ENCODE peak calls at places on chromosome 11, in four cellular contexts. One of them, this sample, is unnamed.

GRCh38 chr11:110529043-110529442 is 99.3 kb downstream of the FDX1 start:
- DNase-seq in neuronal stem cell: no peak
- DNase-seq in PC-3: peak; percentile 69
- DNase-seq in GM23338: peak; percentile 65
- DNase-seq in this sample: no peak

GRCh38 chr11:33622231-33622630 is 78.4 kb downstream of the C11orf91 start:
- DNase-seq in neuronal stem cell: no peak
- DNase-seq in PC-3: no peak
- DNase-seq in GM23338: no peak
- DNase-seq in this sample: no peak

GRCh38 chr11:83039566-83039965 is 32.1 kb downstream of the RAB30 start:
- DNase-seq in neuronal stem cell: no peak
- DNase-seq in PC-3: no peak
- DNase-seq in GM23338: no peak
- DNase-seq in this sample: no peak

GRCh38 chr11:127789887-127790286 is 789.3 kb upstream of the KIRREL3 start:
- DNase-seq in neuronal stem cell: peak; percentile 24
- DNase-seq in PC-3: peak; percentile 33
- DNase-seq in GM23338: peak; percentile 77
- DNase-seq in this sample: peak; percentile 25

GRCh38 chr11:117921456-117921855 is 7.7 kb downstream of the TMPRSS13 start:
- DNase-seq in neuronal stem cell: no peak
- DNase-seq in PC-3: no peak
- DNase-seq in GM23338: no peak
- DNase-seq in this sample: no peak

GRCh38 chr11:109435121-109435742 is 13.2 kb downstream of the C11orf87 start:
- DNase-seq in neuronal stem cell: no peak
- DNase-seq in PC-3: peak; percentile 76
- DNase-seq in GM23338: no peak
- DNase-seq in this sample: no peak

GRCh38 chr11:65420506-65421203 is 1.9 kb upstream of the NEAT1 start:
- DNase-seq in neuronal stem cell: no peak
- DNase-seq in PC-3: no peak
- DNase-seq in GM23338: no peak
- DNase-seq in this sample: no peak

GRCh38 chr11:2298131-2298794 is 3.5 kb downstream of the C11orf21 start:
- DNase-seq in neuronal stem cell: no peak
- DNase-seq in PC-3: no peak
- DNase-seq in GM23338: no peak
- DNase-seq in this sample: no peak

GRCh38 chr11:86184728-86185127 is 59.8 kb upstream of the EED start:
- DNase-seq in neuronal stem cell: no peak
- DNase-seq in PC-3: no peak
- DNase-seq in GM23338: no peak
- DNase-seq in this sample: no peak

GRCh38 chr11:119297938-119298337 is 19.0 kb downstream of the MCAM start:
- DNase-seq in neuronal stem cell: no peak
- DNase-seq in PC-3: no peak
- DNase-seq in GM23338: no peak
- DNase-seq in this sample: no peak

GRCh38 chr11:70645537-70645936 is 247.2 kb downstream of the CTTN start:
- DNase-seq in neuronal stem cell: no peak
- DNase-seq in PC-3: no peak
- DNase-seq in GM23338: no peak
- DNase-seq in this sample: no peak

GRCh38 chr11:128830290-128830813 is 36.7 kb downstream of the KCNJ1 start:
- DNase-seq in neuronal stem cell: no peak
- DNase-seq in PC-3: no peak
- DNase-seq in GM23338: no peak
- DNase-seq in this sample: no peak

GRCh38 chr11:46106530-46107407 is 14.5 kb downstream of the PHF21A start:
- DNase-seq in neuronal stem cell: no peak
- DNase-seq in PC-3: no peak
- DNase-seq in GM23338: peak; percentile 51
- DNase-seq in this sample: no peak

GRCh38 chr11:69640995-69641581 is at the start of gene CCND1:
- DNase-seq in neuronal stem cell: peak; percentile 88
- DNase-seq in PC-3: peak; percentile 95
- DNase-seq in GM23338: peak; percentile 93
- DNase-seq in this sample: peak; percentile 92

GRCh38 chr11:57971272-57972012 is 52.2 kb upstream of the OR9Q1 start:
- DNase-seq in neuronal stem cell: no peak
- DNase-seq in PC-3: no peak
- DNase-seq in GM23338: no peak
- DNase-seq in this sample: no peak

GRCh38 chr11:78660451-78660850 is 85.8 kb upstream of the NARS2 start:
- DNase-seq in neuronal stem cell: no peak
- DNase-seq in PC-3: no peak
- DNase-seq in GM23338: no peak
- DNase-seq in this sample: no peak

GRCh38 chr11:19290356-19290755 is 49.6 kb upstream of the E2F8 start:
- DNase-seq in neuronal stem cell: no peak
- DNase-seq in PC-3: no peak
- DNase-seq in GM23338: no peak
- DNase-seq in this sample: no peak

GRCh38 chr11:68763181-68763721 is 11.9 kb upstream of the TESMIN start:
- DNase-seq in neuronal stem cell: no peak
- DNase-seq in PC-3: no peak
- DNase-seq in GM23338: peak; percentile 49
- DNase-seq in this sample: peak; percentile 27

GRCh38 chr11:120125005-120125404 is 12.9 kb downstream of the TRIM29 start:
- DNase-seq in neuronal stem cell: no peak
- DNase-seq in PC-3: peak; percentile 90
- DNase-seq in GM23338: no peak
- DNase-seq in this sample: peak; percentile 65

GRCh38 chr11:75380716-75381420 is 18.4 kb upstream of the RPS3 start:
- DNase-seq in neuronal stem cell: no peak
- DNase-seq in PC-3: peak; percentile 41
- DNase-seq in GM23338: no peak
- DNase-seq in this sample: peak; percentile 73

GRCh38 chr11:110028904-110029303 is 64.3 kb upstream of the ZC3H12C start:
- DNase-seq in neuronal stem cell: no peak
- DNase-seq in PC-3: no peak
- DNase-seq in GM23338: no peak
- DNase-seq in this sample: no peak

GRCh38 chr11:95363710-95364109 is 132.7 kb upstream of the SESN3 start:
- DNase-seq in neuronal stem cell: peak; percentile 49
- DNase-seq in PC-3: no peak
- DNase-seq in GM23338: peak; percentile 77
- DNase-seq in this sample: no peak

GRCh38 chr11:123585721-123586120 is 68.7 kb downstream of the SCN3B start:
- DNase-seq in neuronal stem cell: no peak
- DNase-seq in PC-3: no peak
- DNase-seq in GM23338: no peak
- DNase-seq in this sample: no peak

GRCh38 chr11:10605941-10606381 is 37.5 kb upstream of the LYVE1 start:
- DNase-seq in neuronal stem cell: no peak
- DNase-seq in PC-3: no peak
- DNase-seq in GM23338: peak; percentile 55
- DNase-seq in this sample: peak; percentile 74

GRCh38 chr11:10606536-10607208 is 38.2 kb upstream of the LYVE1 start:
- DNase-seq in neuronal stem cell: no peak
- DNase-seq in PC-3: peak; percentile 16
- DNase-seq in GM23338: no peak
- DNase-seq in this sample: no peak

GRCh38 chr11:10603721-10604297 is 35.3 kb upstream of the LYVE1 start:
- DNase-seq in neuronal stem cell: no peak
- DNase-seq in PC-3: no peak
- DNase-seq in GM23338: no peak
- DNase-seq in this sample: no peak

GRCh38 chr11:10604340-10604748 is 35.9 kb upstream of the LYVE1 start:
- DNase-seq in neuronal stem cell: no peak
- DNase-seq in PC-3: no peak
- DNase-seq in GM23338: no peak
- DNase-seq in this sample: peak; percentile 35

GRCh38 chr11:10607462-10607861 is 39.0 kb upstream of the LYVE1 start:
- DNase-seq in neuronal stem cell: no peak
- DNase-seq in PC-3: no peak
- DNase-seq in GM23338: no peak
- DNase-seq in this sample: no peak
- H3K4me2 ChIP-seq in neuronal stem cell: no peak overlapping the region
- H3K4me2 ChIP-seq in PC-3: no peak overlapping the region
- H3K4me2 ChIP-seq in GM23338: no peak overlapping the region
- H3K4me2 ChIP-seq in this sample: no peak overlapping the region

DNA sequence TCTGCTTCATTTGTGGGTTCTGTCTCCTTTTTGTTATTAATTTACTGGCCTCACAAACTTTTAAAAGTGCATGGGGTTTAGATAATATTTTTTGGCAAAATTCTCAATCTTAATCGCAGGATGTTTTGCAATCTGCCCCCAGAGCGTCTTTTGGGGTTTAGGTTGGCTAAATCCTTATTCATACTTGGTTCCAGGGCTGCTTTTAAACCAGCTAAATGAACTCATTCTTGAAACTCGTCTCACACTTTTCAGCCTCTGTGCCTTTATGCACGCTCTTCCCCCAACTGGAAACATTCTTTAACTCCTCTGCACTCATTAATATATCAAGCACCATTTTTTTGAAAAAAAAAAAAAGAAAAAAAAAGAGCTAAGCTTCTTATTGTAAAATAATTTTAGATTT is 131.7 kb downstream of the KIF18A start:
- DNase-seq in neuronal stem cell: no peak
- DNase-seq in PC-3: no peak
- DNase-seq in GM23338: no peak
- DNase-seq in this sample: no peak
- H3K4me2 ChIP-seq in neuronal stem cell: no peak overlapping the region
- H3K4me2 ChIP-seq in PC-3: no peak overlapping the region
- H3K4me2 ChIP-seq in GM23338: no peak overlapping the region
- H3K4me2 ChIP-seq in this sample: no peak overlapping the region

GRCh38 chr11:12184696-12185095 is 74.3 kb downstream of the MICAL2 start:
- DNase-seq in neuronal stem cell: no peak
- DNase-seq in PC-3: peak; percentile 23
- DNase-seq in GM23338: no peak
- DNase-seq in this sample: no peak

GRCh38 chr11:12183827-12184620 is 73.6 kb downstream of the MICAL2 start:
- DNase-seq in neuronal stem cell: no peak
- DNase-seq in PC-3: no peak
- DNase-seq in GM23338: no peak
- DNase-seq in this sample: no peak

GRCh38 chr11:12185106-12185690 is 74.8 kb downstream of the MICAL2 start:
- DNase-seq in neuronal stem cell: no peak
- DNase-seq in PC-3: no peak
- DNase-seq in GM23338: no peak
- DNase-seq in this sample: no peak

GRCh38 chr11:12180257-12181205 is 70.1 kb downstream of the MICAL2 start:
- DNase-seq in neuronal stem cell: no peak
- DNase-seq in PC-3: no peak
- DNase-seq in GM23338: no peak
- DNase-seq in this sample: no peak

DNA sequence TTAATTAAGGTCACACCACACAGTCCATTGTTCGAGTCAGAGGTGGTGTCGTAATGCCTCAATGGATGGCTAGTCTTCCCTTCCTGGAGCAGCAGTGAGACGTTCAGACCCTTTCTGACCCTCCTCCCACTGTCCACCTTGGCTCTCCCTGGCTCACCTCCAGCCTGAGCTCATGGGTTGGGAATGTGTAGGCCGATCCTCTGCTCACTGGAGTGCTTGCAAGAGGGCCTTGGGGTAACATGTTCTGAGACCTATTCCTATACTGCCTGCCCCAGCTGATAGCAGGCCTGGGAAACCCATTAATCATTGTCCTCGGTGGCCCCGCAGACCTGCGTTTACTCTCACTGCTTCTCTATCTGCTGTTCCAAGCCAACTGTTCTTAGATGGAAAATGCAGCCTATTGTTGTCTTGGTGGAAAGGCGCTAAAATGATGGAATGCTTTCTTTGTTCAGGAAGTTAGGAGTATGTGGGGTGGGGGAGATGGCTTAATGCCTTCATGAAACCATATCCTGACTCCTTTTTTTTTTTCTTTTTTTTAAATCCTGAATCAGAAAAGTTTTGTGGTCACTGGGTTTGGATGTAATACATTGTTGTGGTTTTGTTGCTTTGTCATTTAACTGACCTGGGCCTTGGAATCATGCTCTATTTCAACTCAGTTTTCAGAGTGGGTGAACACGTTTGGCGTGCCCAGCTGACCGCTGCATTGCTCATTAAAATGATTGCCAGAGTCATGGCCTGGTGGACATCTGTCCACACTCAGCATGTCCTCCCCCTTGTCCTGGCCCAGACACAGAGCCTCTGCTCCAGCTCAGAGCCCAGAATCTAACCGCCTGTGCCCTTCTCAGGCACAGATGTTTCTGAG is 72.5 kb downstream of the MICAL2 start:
- DNase-seq in neuronal stem cell: no peak
- DNase-seq in PC-3: peak; percentile 94
- DNase-seq in GM23338: no peak
- DNase-seq in this sample: peak; percentile 47
- H3K4me2 ChIP-seq in neuronal stem cell: no peak overlapping the region
- H3K4me2 ChIP-seq in PC-3: peak overlapping the region; percentile 74
- H3K4me2 ChIP-seq in GM23338: no peak overlapping the region
- H3K4me2 ChIP-seq in this sample: no peak overlapping the region

DNA sequence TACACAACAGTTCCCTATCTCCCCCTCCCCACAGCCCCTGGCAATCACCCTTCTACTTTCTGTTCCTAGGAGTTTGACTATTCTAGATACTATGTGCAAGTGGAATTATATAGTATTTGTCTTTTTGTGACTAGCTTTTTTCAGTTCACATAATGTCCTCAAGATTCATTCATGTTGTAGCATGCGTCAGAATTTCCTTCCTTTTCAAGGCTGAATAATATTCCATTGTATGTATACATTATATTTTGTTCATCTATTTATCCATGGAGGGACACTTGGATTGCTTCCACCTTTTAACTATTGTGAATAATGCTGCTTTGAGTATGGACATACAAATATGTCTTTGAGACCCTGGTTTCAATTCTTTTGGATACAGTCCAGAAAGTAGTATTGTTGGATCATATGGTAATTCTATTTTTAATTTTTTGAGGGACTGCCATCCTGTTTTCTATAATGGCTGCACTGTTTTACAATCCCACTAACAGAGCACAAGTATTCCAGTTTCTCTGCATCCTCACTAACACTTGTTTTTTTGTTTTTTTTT is 128.8 kb downstream of the ARHGAP42 start:
- DNase-seq in neuronal stem cell: no peak
- DNase-seq in PC-3: no peak
- DNase-seq in GM23338: no peak
- DNase-seq in this sample: no peak
- H3K4me2 ChIP-seq in neuronal stem cell: no peak overlapping the region
- H3K4me2 ChIP-seq in PC-3: no peak overlapping the region
- H3K4me2 ChIP-seq in GM23338: no peak overlapping the region
- H3K4me2 ChIP-seq in this sample: no peak overlapping the region

GRCh38 chr11:73361953-73362776 is 14.0 kb upstream of the RELT start:
- DNase-seq in neuronal stem cell: peak; percentile 68
- DNase-seq in PC-3: no peak
- DNase-seq in GM23338: peak; percentile 92
- DNase-seq in this sample: no peak
- H3K4me2 ChIP-seq in neuronal stem cell: peak overlapping the region; percentile 43
- H3K4me2 ChIP-seq in PC-3: no peak overlapping the region
- H3K4me2 ChIP-seq in GM23338: peak overlapping the region; percentile 78
- H3K4me2 ChIP-seq in this sample: no peak overlapping the region

This sample was measured in hepatocyte.